ENCODE peak calls at places on chromosomes 4 and X, in ten cellular contexts. G is mammary epithelial cell, D is dorsolateral prefrontal cortex, K is mucosa of descending colon, N is sigmoid colon, Q is lung, U is tibial nerve, B is breast epithelium, V is A549, O is adrenal gland. F is an unnamed sample.

GRCh38 chrX:44828008-44828605 is 15.7 kb upstream of the DUSP21 start:
- DNase-seq in K (no peak), D (no peak), O (peak; percentile 18), U (no peak), V (peak; percentile 69), Q (no peak), B (no peak), G (peak; percentile 85), N (no peak), F (peak; percentile 60)

GRCh38 chr4:98557497-98557896 is 100.9 kb downstream of the TSPAN5 start:
- DNase-seq in K (peak; percentile 24), U (no peak), Q (peak; percentile 37), N (no peak), O (no peak), D (no peak), G (peak; percentile 8), V (peak; percentile 52), B (no peak), F (no peak)

GRCh38 chr4:64584981-64585557 is 175.8 kb upstream of the TECRL start:
- DNase-seq in N (no peak), V (peak; percentile 46), D (no peak), G (peak; percentile 11), Q (no peak), O (no peak), U (no peak), B (no peak), K (no peak), F (peak; percentile 67)

GRCh38 chr4:61911313-61911756 is 711.2 kb downstream of the ADGRL3 start:
- DNase-seq in Q (no peak), B (no peak), G (no peak), O (no peak), N (no peak), K (no peak), V (no peak), U (no peak), D (no peak), F (no peak)

GRCh38 chr4:118834960-118835895 is 698 bp downstream of the SEC24D start:
- DNase-seq in N (peak; percentile 86), O (peak; percentile 50), V (peak; percentile 66), U (peak; percentile 68), K (peak; percentile 73), B (peak; percentile 52), G (peak; percentile 90), D (peak; percentile 23), Q (peak; percentile 82), F (peak; percentile 88)

GRCh38 chrX:122046226-122046625 is 998.8 kb downstream of the GLUD2 start:
- DNase-seq in B (no peak), O (no peak), U (no peak), N (no peak), K (no peak), D (no peak), G (peak; percentile 6), Q (no peak), V (no peak), F (peak; percentile 25)

GRCh38 chr4:109211671-109212070 is 90.8 kb downstream of the COL25A1 start:
- DNase-seq in B (no peak), G (no peak), N (no peak), V (no peak), U (no peak), K (no peak), Q (no peak), D (no peak), O (no peak), F (peak; percentile 18)

GRCh38 chr4:69546121-69546520 is 50.4 kb upstream of the UGT2B4 start:
- DNase-seq in Q (no peak), V (no peak), O (no peak), G (peak; percentile 30), N (no peak), K (no peak), U (no peak), D (no peak), B (no peak), F (no peak)

GRCh38 chr4:99809326-99809725 is 7.3 kb upstream of the DAPP1 start:
- DNase-seq in V (no peak), D (no peak), K (no peak), Q (no peak), U (no peak), B (no peak), G (no peak), N (no peak), O (no peak), F (no peak)

GRCh38 chr4:83339573-83339972 is 4.9 kb upstream of the HPSE start:
- DNase-seq in B (no peak), K (no peak), D (no peak), U (no peak), Q (no peak), O (no peak), V (no peak), G (no peak), N (no peak), F (no peak)

GRCh38 chrX:80573275-80573674 is 153.0 kb downstream of the TENT5D start:
- DNase-seq in D (no peak), G (no peak), N (no peak), U (no peak), V (no peak), B (no peak), Q (no peak), O (no peak), K (no peak), F (no peak)

GRCh38 chr4:44722001-44722400 is 4.4 kb downstream of the GNPDA2 start:
- DNase-seq in V (no peak), N (no peak), G (peak; percentile 76), Q (no peak), U (no peak), B (no peak), O (no peak), K (no peak), D (no peak), F (no peak)

GRCh38 chrX:102712967-102713677 is 874 bp downstream of the GPRASP2 start:
- DNase-seq in G (peak; percentile 40), K (peak; percentile 62), V (peak; percentile 70), Q (no peak), O (peak; percentile 77), N (peak; percentile 88), B (peak; percentile 53), D (no peak), U (peak; percentile 60), F (peak; percentile 35)

GRCh38 chrX:107117993-107118321 is 665 bp downstream of the RBM41 start:
- DNase-seq in N (no peak), O (no peak), G (no peak), U (no peak), D (no peak), Q (no peak), V (no peak), B (no peak), K (no peak), F (peak; percentile 2)

DNA sequence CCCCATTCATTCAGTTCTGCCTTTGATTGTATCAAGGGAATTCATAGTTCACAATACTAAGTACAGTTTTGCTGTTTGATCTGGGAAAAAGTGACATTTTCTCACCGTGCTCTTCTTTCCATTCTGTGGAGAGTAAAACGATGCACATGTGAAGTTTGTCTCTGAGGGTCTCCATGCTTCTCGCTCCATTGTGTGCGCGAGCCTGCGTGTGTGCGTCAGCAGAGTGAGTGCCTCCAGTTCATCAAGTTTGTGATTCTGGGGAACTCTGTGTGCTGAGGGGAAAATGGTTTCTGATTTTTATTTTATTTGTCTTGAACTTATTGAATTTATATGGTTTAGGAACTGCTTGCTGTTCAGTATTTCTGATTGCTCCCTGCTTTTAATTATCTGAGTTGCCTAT is 2.0 kb downstream of the STK26 start:
- DNase-seq in Q (no peak), D (no peak), B (no peak), G (no peak), U (no peak), V (no peak), N (no peak), O (no peak), K (no peak), F (no peak)
- H3K4me3 ChIP-seq in Q (no peak overlapping the region), D (no peak overlapping the region), B (no peak overlapping the region), G (peak overlapping the region; percentile 27), U (no peak overlapping the region), V (no peak overlapping the region), N (no peak overlapping the region), O (no peak overlapping the region), K (no peak overlapping the region), F (peak overlapping the region; percentile 80)

DNA sequence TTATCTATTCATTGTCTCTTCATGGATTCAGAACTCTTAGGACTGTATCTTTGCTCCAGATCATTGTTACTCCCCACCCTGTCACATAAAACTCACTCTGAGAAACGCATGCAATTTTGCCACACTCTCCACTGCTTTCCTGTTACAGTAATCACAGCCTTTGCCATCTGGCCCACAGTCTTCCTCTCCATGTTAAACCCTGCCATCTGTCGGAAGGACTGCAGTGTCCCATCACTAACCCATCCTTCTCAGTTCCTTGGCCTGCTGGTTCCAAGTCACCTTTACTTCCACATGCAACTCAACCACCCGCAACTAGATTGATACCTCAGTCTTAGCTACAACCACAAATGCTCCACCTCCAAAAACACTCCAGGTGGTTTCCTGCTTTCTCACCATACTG is 308.7 kb upstream of the FAM241A start:
- DNase-seq in O (no peak), V (no peak), N (no peak), K (no peak), B (no peak), U (no peak), Q (no peak), D (no peak), G (no peak), F (no peak)
- TF ChIP-seq CTCF in O (no peak), V (no peak), N (no peak), K (no peak), B (no peak), U (no peak), Q (no peak), D (no peak), G (no peak), F (no peak)

GRCh38 chr4:76854858-76855257 is 43.1 kb downstream of the SOWAHB start:
- DNase-seq in B (no peak), D (no peak), U (no peak), Q (no peak), G (no peak), O (no peak), N (no peak), K (no peak), V (no peak), F (no peak)
- H3K4me3 ChIP-seq in B (no peak overlapping the region), D (no peak overlapping the region), U (no peak overlapping the region), Q (no peak overlapping the region), G (no peak overlapping the region), O (no peak overlapping the region), N (no peak overlapping the region), K (no peak overlapping the region), V (no peak overlapping the region), F (no peak overlapping the region)

GRCh38 chr4:123930971-123931370 is 534.4 kb downstream of the SPRY1 start:
- DNase-seq in V (no peak), B (no peak), K (no peak), D (no peak), Q (no peak), O (no peak), N (no peak), U (no peak), G (no peak), F (peak; percentile 38)
- TF ChIP-seq CTCF in V (no peak), B (no peak), K (no peak), D (no peak), Q (no peak), O (no peak), N (no peak), U (no peak), G (no peak), F (no peak)

GRCh38 chr4:39522068-39522467 is 5.2 kb downstream of the UGDH start:
- DNase-seq in V (no peak), K (no peak), N (no peak), D (no peak), G (no peak), Q (no peak), O (no peak), B (no peak), U (no peak), F (no peak)
- H3K4me3 ChIP-seq in V (peak overlapping the region; percentile 92), K (no peak overlapping the region), N (no peak overlapping the region), D (no peak overlapping the region), G (no peak overlapping the region), Q (no peak overlapping the region), O (no peak overlapping the region), B (no peak overlapping the region), U (no peak overlapping the region), F (no peak overlapping the region)